ENCODE peak calls at places on chromosomes 6 and 20, in seven cellular contexts. Y is IMR-90; R is stomach; H is BJ; E is PC-9; J is CD8-positive, alpha-beta T cell; I is CD4-positive, alpha-beta memory T cell. S is an unnamed sample.
A peak's percentile ranks its signal among the peaks of the same experiment; 100 is the strongest.

GRCh38 chr6:15439410-15440022 is 193.6 kb downstream of the JARID2 start:
- DNase-seq in I (no peak), H (no peak), R (no peak), Y (no peak), E (no peak), J (no peak), S (no peak)

GRCh38 chr6:92708270-92708669 is 711.1 kb downstream of the EPHA7 start:
- DNase-seq in H (no peak), Y (peak; percentile 12), E (no peak), J (no peak), R (no peak), I (no peak), S (no peak)

GRCh38 chr20:48791014-48791413 is 36.8 kb downstream of the PREX1 start:
- DNase-seq in J (no peak), H (no peak), Y (no peak), E (peak; percentile 25), R (no peak), I (no peak), S (no peak)

GRCh38 chr6:117976030-117976651 is 69.1 kb downstream of the SLC35F1 start:
- DNase-seq in I (no peak), E (peak; percentile 48), Y (peak; percentile 44), R (no peak), H (no peak), J (no peak), S (no peak)

GRCh38 chr6:129853996-129854711 is 7.0 kb downstream of the TMEM244 start:
- DNase-seq in E (no peak), J (no peak), R (no peak), H (no peak), Y (peak; percentile 87), I (no peak), S (peak; percentile 31)

GRCh38 chr6:18160921-18161320 is 5.7 kb downstream of the KDM1B start:
- DNase-seq in R (no peak), E (no peak), H (no peak), J (no peak), Y (no peak), I (no peak), S (no peak)

GRCh38 chr6:149234051-149234962 is 83.2 kb upstream of the TAB2 start:
- DNase-seq in Y (peak; percentile 52), I (peak; percentile 70), J (no peak), H (no peak), R (no peak), E (peak; percentile 57), S (no peak)

GRCh38 chr6:88266126-88266525 is 100.0 kb upstream of the CNR1 start:
- DNase-seq in I (no peak), Y (no peak), E (no peak), J (no peak), R (no peak), H (no peak), S (no peak)

DNA sequence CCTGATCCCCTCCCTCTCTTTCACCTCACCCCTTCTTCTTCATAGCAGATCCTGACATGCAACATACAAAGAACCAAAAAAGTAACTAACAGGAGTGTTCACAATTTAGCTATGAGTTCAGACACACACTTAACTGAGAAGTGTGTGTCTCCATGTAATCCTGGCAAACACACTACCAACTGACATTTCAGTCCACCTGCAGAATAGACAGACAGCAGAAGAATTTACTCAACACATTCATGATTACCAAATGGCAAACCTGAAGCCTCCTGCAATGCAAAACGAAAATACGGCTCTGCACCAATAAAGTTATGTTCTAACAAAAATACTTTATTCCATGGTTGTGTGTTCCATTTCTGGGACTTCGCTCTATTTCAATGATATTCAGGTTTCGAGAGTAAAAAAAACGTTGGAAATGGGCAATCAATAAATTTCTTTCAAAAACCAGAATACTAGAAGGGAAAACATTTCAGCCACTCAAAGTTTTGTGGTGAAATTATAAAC is 2.6 kb downstream of the BACH2 start:
- DNase-seq in I (no peak), J (no peak), H (no peak), E (no peak), R (no peak), Y (no peak), S (no peak)
- H3K4me3 ChIP-seq in I (peak overlapping the region; percentile 81), J (peak overlapping the region; percentile 69), H (no peak overlapping the region), E (no peak overlapping the region), R (no peak overlapping the region), Y (no peak overlapping the region), S (no peak overlapping the region)

DNA sequence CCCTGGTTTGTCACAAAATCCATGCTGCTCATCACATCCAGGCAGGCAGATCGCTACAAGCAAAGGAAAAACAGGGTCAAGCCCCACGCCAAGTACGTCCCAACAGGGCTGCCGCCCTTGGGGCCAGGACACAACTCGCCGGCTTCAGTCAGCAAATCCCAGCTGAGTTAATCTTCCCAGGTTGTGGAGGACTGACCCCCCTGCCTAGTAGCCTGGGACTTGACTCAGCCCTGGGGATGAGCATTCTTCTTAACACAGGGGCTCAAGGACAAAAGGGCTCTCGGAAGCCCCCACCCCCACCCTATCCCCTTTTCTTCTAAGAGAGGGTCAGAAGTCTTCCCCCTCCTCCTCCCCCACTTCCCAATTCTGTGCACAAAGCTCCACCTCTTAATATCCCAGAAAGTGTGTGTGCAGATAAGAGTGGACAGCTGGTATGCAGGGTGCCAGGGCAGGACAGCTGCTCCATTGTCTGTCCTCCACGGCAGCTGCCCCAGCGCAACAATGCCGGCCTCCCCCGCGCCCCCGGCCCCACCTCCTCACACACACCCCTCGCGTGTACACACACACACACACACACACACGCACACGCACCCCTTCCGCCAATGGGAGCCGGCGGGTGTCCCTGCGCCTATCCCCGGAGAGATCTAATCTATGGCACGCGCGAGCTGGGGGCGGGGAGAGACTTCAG is 4.5 kb downstream of the DLL1 start:
- DNase-seq in I (peak; percentile 19), R (peak; percentile 56), Y (no peak), E (no peak), J (no peak), H (no peak), S (no peak)
- H3K27me3 ChIP-seq in I (peaks cover 23% of the 10 kb centered on the region), R (peaks cover 34% of the 10 kb centered on the region), Y (peaks cover 47% of the 10 kb centered on the region), E (peaks cover 59% of the 10 kb centered on the region), J (no peaks in the 10 kb centered on the region), H (peaks cover 5% of the 10 kb centered on the region), S (peaks cover 42% of the 10 kb centered on the region)

DNA sequence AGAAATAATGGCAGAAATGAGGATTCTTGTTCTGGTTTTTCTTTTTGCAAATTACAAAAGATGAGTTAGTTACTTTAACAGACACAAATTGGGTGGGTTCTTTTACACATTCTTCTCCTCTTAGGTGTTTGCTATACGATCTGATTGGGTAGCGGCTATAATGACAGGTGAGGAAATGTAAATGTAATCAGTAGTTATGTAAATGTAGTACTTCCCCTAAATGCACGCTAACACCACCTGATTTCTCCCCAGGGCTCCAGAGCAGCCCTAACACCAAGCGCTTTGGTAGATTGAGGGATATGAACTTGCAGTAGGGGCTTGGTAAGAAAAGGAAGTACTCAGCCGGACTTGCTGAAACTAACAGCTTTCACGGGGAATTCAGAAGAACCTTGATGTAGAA is 499.4 kb upstream of the NOX3 start:
- DNase-seq in Y (no peak), E (no peak), J (no peak), R (no peak), I (no peak), H (no peak), S (no peak)
- H3K4me3 ChIP-seq in Y (no peak overlapping the region), E (no peak overlapping the region), J (no peak overlapping the region), R (no peak overlapping the region), I (no peak overlapping the region), H (no peak overlapping the region), S (no peak overlapping the region)

GRCh38 chr20:58223358-58223941 is 5.0 kb downstream of the ANKRD60 start:
- DNase-seq in J (no peak), R (no peak), Y (no peak), H (no peak), I (no peak), E (no peak), S (no peak)

GRCh38 chr20:58224974-58225373 is 3.5 kb downstream of the ANKRD60 start:
- DNase-seq in I (no peak), H (no peak), J (no peak), R (no peak), E (no peak), Y (peak; percentile 35), S (no peak)

GRCh38 chr20:58227391-58228102 is 906 bp downstream of the ANKRD60 start:
- DNase-seq in R (no peak), Y (no peak), H (no peak), J (no peak), E (no peak), I (no peak), S (no peak)

GRCh38 chr20:58224097-58224496 is 4.4 kb downstream of the ANKRD60 start:
- DNase-seq in I (no peak), H (no peak), R (no peak), J (no peak), Y (no peak), E (no peak), S (no peak)

DNA sequence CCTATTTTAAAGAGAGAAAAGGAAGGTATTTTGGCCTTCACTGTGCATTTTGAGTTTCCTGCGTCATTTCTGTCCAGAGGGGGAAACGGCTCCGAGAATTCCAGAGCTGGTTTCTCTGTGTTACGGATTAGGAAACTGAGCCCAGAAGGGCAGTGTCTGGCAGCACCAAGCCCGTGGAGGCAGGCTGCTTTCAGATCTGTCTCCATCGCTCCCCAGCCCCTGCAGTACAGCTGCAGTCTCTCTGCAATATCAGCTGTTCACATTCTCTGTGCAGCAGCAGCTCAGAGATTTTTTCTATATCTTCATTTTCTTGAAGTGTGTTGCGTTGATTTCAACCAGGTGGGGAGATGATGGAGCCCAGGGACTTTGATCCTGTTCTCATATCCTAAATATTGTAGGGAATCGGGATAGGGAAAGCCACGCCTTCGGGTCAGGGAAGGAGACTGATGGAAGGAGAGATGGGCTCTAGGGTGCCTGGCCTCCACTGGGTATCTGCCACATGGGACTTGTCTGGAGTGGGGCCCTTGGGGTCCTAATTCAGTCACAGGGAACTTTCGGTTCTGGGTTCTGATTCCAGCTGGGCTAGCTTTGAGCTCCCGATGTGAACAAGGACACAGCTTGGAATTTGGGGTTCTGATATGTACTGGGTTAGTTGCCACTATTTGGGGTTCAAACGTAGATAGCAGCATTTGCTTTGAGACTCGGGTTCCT is 2.8 kb downstream of the ANKRD60 start:
- DNase-seq in J (no peak), H (no peak), I (no peak), Y (no peak), R (no peak), E (no peak), S (no peak)
- H3K27me3 ChIP-seq in J (peaks cover 19% of the 10 kb centered on the region), H (peaks cover 30% of the 10 kb centered on the region), I (peaks cover 30% of the 10 kb centered on the region), Y (peaks cover 45% of the 10 kb centered on the region), R (peaks cover 63% of the 10 kb centered on the region), E (no peaks in the 10 kb centered on the region), S (peaks cover 44% of the 10 kb centered on the region)

DNA sequence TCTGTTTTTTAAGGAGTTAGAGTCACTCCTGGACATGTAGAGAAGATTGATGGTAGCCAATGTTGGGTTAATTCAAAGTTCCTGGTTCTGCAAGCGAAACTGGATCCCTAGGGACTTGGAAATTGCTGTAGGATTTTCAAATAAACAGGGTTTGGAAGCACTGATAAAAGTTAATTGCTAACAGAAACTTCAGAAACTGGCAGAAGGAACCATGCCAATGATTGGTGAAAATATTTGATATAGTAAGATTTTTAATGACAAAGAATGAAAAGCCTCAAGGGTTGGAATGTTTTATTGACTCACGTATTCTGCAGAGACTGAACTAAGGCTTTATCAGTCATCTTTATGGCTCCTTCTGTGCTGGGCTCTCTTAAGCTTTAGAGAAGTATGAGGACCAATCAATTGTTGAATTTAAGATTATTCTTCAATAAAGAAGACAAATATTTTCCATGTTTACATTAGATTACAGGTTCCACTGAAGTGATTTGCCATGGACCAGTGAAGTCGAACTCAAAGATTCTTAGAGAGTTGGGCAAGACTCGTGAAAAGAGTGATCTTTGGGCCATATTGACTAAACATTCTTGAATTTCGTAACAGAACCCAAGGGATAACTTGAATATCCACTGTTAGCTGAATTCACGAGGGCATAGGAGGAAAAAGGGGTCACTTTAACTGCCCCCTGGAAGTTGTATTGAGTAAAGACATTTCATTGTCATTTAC is 371.4 kb downstream of the HDGFL1 start:
- DNase-seq in J (no peak), E (no peak), I (no peak), Y (no peak), H (peak; percentile 41), R (no peak), S (no peak)
- H3K4me3 ChIP-seq in J (no peak overlapping the region), E (no peak overlapping the region), I (no peak overlapping the region), Y (no peak overlapping the region), H (no peak overlapping the region), R (no peak overlapping the region), S (no peak overlapping the region)

GRCh38 chr20:46057856-46058655 is 29.0 kb downstream of the SLC12A5 start:
- DNase-seq in H (no peak), R (peak; percentile 35), I (no peak), E (no peak), J (no peak), Y (peak; percentile 47), S (no peak)
- H3K27me3 ChIP-seq in H (peaks cover 3% of the 10 kb centered on the region), R (peaks cover 16% of the 10 kb centered on the region), I (peaks cover 5% of the 10 kb centered on the region), E (no peaks in the 10 kb centered on the region), J (peaks cover 5% of the 10 kb centered on the region), Y (peaks cover 8% of the 10 kb centered on the region), S (peaks cover 33% of the 10 kb centered on the region)

S was measured in kidney epithelial cell.